ENCODE peak calls at places on chromosomes 3 and 15, in four cellular contexts. X is ovary, D is A549, B is body of pancreas. P is an unnamed sample.

GRCh38 chr3:54541369-54541768 is 386.5 kb downstream of the LRTM1 start:
- DNase-seq in D (no peak), B (no peak), X (no peak), P (no peak)

GRCh38 chr15:68574051-68574450 is 4.7 kb upstream of the CORO2B start:
- DNase-seq in X (peak; percentile 14), B (no peak), D (no peak), P (no peak)

GRCh38 chr15:95296626-95297025 is 1033.9 kb upstream of the NR2F2 start:
- DNase-seq in X (no peak), D (no peak), B (no peak), P (no peak)

GRCh38 chr3:113193298-113193697 is 18.1 kb upstream of the BOC start:
- DNase-seq in X (no peak), D (no peak), B (no peak), P (no peak)

GRCh38 chr3:46987485-46988401 is 8.3 kb downstream of the NBEAL2 start:
- DNase-seq in B (no peak), X (no peak), D (no peak), P (peak; percentile 87)

GRCh38 chr3:13544293-13544831 is 4.6 kb upstream of the FBLN2 start:
- DNase-seq in X (no peak), D (no peak), B (no peak), P (no peak)

GRCh38 chr15:101510212-101511197 is 21.0 kb upstream of the PCSK6 start:
- DNase-seq in D (no peak), X (no peak), B (no peak), P (no peak)

GRCh38 chr3:194204036-194204792 is 68.3 kb downstream of the HES1 start:
- DNase-seq in B (peak; percentile 26), D (peak; percentile 33), X (no peak), P (no peak)

GRCh38 chr3:137259709-137260108 is 301.9 kb downstream of the IL20RB start:
- DNase-seq in B (no peak), X (peak; percentile 15), D (no peak), P (no peak)

GRCh38 chr3:179666436-179667035 is 13.7 kb downstream of the USP13 start:
- DNase-seq in X (peak; percentile 79), D (no peak), B (peak; percentile 29), P (no peak)

GRCh38 chr3:190330936-190331734 is 8.9 kb upstream of the CLDN1 start:
- DNase-seq in B (no peak), X (no peak), D (no peak), P (no peak)

GRCh38 chr15:48866141-48866563 is 11.8 kb upstream of the EID1 start:
- DNase-seq in D (no peak), B (no peak), X (no peak), P (no peak)

GRCh38 chr3:67000006-67000405 is 1.9 kb downstream of the KBTBD8 start:
- DNase-seq in X (no peak), D (no peak), B (no peak), P (no peak)
- H3K4me3 ChIP-seq in X (no peak overlapping the region), D (no peak overlapping the region), B (no peak overlapping the region), P (no peak overlapping the region)

DNA sequence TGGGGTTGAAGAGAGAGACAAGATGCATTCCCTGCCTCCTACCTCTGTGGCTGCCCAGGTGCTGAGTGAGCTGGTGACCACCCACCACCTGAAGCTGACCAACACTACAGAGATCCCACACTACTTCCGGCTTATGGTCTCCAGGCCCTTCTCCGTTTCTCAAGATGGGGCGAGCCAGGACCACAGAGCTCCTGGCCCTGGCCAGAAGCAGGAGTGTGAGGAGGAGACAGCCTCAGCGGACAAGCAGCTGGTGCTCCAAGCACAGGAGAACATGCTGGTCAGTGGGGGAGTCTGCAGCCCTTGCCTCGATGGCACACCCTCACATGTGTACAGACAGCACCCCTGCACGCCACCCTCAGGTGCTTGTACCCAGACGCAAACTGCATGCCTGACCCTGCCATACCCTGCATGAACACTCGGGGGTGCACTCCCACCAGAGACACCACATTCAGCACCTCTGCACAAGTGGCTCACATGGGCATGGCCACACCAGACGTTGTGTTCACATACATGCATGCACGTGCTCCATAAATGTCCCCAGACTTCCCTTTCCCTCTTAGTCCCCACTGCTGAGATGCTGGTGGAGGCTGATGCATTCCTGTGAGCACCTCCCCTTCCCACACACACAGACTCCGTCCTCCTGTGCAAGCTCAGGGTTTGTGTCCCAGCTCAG is 19.0 kb downstream of the ACAA1 start:
- DNase-seq in X (no peak), B (peak; percentile 65), D (peak; percentile 59), P (peak; percentile 76)
- TF ChIP-seq POLR2A in X (no peak), B (no peak), D (no peak), P (peak; percentile 19)

DNA sequence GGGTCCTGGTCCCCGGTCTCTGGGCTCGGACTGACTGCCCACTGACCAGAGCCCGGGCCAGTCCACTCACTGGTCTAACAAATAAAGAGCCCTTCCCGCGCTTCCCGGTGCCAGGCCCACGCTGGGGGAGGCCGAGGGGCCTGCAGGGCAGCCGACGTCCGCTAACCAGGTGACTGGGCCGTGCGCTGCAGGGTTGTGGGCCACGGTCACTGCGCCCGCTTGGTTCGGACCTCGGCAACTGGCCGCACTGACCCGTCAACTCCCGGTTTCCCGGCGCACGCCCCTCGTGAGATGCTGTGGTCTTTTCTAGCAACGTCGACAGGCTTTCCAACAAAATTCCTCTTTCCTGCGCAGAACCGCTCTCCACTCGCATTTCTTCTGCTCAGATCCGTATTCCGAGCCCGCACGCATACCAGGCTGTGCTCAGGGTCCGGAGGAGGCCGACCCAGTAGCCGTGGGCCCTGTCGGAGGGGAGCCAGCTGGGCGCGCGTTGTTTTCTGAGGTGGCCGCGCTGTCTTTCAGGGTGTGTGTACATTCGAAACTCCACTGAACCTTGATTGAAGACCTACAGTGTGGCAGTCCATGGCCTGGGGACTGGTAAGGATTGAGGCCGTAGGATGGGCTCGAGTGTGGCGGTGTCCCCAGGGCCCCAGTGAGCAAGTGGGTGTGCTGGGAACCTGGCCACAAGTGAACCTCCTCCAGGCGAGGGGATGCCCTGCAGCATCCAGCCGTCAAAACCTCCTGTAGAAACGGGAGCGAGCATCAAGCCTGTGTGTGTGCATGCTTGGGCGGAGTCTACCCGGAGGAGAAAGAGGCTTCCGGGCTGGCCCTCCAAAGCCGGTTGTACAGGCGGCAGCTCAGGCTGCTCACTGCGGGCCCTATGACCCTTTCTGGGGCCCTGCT is 875 bp upstream of the NT5DC2 start:
- DNase-seq in B (no peak), D (no peak), X (peak; percentile 55), P (no peak)
- H3K4me3 ChIP-seq in B (peak overlapping the region; percentile 13), D (peak overlapping the region; percentile 87), X (peak overlapping the region; percentile 61), P (peak overlapping the region; percentile 44)

GRCh38 chr3:111904376-111905241 is 45.5 kb downstream of the PHLDB2 start:
- DNase-seq in B (no peak), D (peak; percentile 57), X (no peak), P (no peak)
- TF ChIP-seq POLR2A in B (no peak), D (no peak), X (no peak), P (no peak)

GRCh38 chr3:124834723-124835718 is 52.1 kb downstream of the ITGB5 start:
- DNase-seq in X (peak; percentile 47), D (peak; percentile 61), B (peak; percentile 68), P (peak; percentile 75)
- H3K4me3 ChIP-seq in X (no peak overlapping the region), D (peak overlapping the region; percentile 22), B (no peak overlapping the region), P (no peak overlapping the region)

DNA sequence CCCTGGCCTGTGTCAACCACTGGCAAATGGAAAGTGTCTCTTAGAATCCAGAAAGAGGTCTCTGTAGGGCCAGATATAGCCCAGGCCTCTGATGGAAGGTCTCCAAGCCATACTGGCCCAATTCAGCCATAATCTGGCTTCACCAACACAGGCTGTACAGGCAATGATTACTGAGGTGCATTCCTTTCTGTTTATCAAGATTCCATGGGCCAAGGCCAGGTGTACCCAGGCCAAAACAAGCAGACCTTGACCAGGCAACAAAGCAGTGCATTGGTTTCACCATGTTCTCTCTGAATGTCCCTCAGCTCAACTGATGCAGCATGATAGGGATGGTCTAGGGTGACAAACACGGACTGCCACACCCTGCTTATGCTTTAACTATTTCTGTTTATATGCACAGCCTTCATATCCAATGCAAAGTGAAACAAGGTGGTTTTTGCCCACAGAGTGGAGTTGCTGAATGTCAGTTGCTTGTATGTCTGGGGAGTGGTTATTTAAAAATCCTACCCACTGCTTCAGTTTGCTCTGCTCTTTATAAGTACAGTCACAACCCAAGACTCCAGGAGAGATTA is 25.2 kb downstream of the CCNL1 start:
- DNase-seq in B (peak; percentile 84), X (no peak), D (no peak), P (no peak)
- TF ChIP-seq POLR2A in B (peak; percentile 30), X (no peak), D (no peak), P (peak; percentile 14)